ENCODE peak calls at places on chromosomes 6 and 20, in eight cellular contexts. I, A, T, V, B, D, U and N are unnamed samples.

GRCh38 chr6:168130683-168131371 is 51.8 kb upstream of the FRMD1 start:
- DNase-seq in V (no peak), T (peak; percentile 11), D (peak; percentile 71), B (no peak), I (no peak), U (no peak), A (no peak), N (no peak)

GRCh38 chr6:129671442-129672344 is 38.3 kb downstream of the ARHGAP18 start:
- DNase-seq in B (peak; percentile 57), V (peak; percentile 32), I (no peak), U (no peak), D (no peak), A (peak; percentile 59), T (peak; percentile 38), N (peak; percentile 71)

GRCh38 chr6:166437661-166438060 is 54.9 kb upstream of the MPC1 start:
- DNase-seq in T (no peak), A (no peak), I (no peak), B (no peak), V (no peak), D (peak; percentile 19), U (no peak), N (peak; percentile 60)

GRCh38 chr20:50387218-50387995 is 122.8 kb upstream of the PTPN1 start:
- DNase-seq in T (no peak), A (no peak), B (no peak), V (no peak), I (no peak), U (no peak), D (no peak), N (no peak)

GRCh38 chr6:37103169-37104039 is 66.5 kb upstream of the PIM1 start:
- DNase-seq in V (peak; percentile 13), A (peak; percentile 32), I (peak; percentile 88), U (no peak), B (peak; percentile 92), T (peak; percentile 54), D (no peak), N (peak; percentile 79)

GRCh38 chr6:125839879-125840278 is 49.1 kb downstream of the NCOA7 start:
- DNase-seq in T (no peak), U (no peak), A (no peak), I (no peak), B (no peak), V (no peak), D (no peak), N (no peak)

GRCh38 chr6:125787791-125788190 is 3.0 kb upstream of the NCOA7 start:
- DNase-seq in T (no peak), D (no peak), U (peak; percentile 43), A (no peak), I (no peak), V (no peak), B (no peak), N (no peak)

GRCh38 chr6:11206576-11206975 is 25.9 kb downstream of the NEDD9 start:
- DNase-seq in I (no peak), V (no peak), D (no peak), B (no peak), U (no peak), A (peak; percentile 52), T (no peak), N (no peak)

GRCh38 chr6:69729870-69730449 is 66.8 kb downstream of the LMBRD1 start:
- DNase-seq in A (peak; percentile 5), U (peak; percentile 21), D (no peak), T (no peak), V (no peak), I (no peak), B (peak; percentile 31), N (no peak)